ENCODE peak calls at places on chromosomes 7 and 10, in six cellular contexts. One of them, this sample, is unnamed.

GRCh38 chr10:100879741-100880360 is 32.9 kb upstream of the SLF2 start:
- DNase-seq in ecto neural progenitor cell: no peak
- DNase-seq in CD4-positive, alpha-beta memory T cell: no peak
- DNase-seq in NCI-H1694 treated with DMSO at 0.1 percent for 48 hours: no peak
- DNase-seq in OCI-LY7: no peak
- DNase-seq in stimulated activated CD8-positive, alpha-beta memory T cell treated with anti-CD3 and anti-CD28 coated beads, Interleukin-15, amount 100 ng/mL, for 4 hours: no peak
- DNase-seq in this sample: no peak

GRCh38 chr10:3755440-3756359 is 29.3 kb downstream of the KLF6 start:
- DNase-seq in ecto neural progenitor cell: peak
- DNase-seq in CD4-positive, alpha-beta memory T cell: no peak
- DNase-seq in NCI-H1694 treated with DMSO at 0.1 percent for 48 hours: no peak
- DNase-seq in OCI-LY7: no peak
- DNase-seq in stimulated activated CD8-positive, alpha-beta memory T cell treated with anti-CD3 and anti-CD28 coated beads, Interleukin-15, amount 100 ng/mL, for 4 hours: no peak
- DNase-seq in this sample: no peak

GRCh38 chr10:77290528-77291155 is 347.0 kb downstream of the KCNMA1 start:
- DNase-seq in ecto neural progenitor cell: no peak
- DNase-seq in CD4-positive, alpha-beta memory T cell: no peak
- DNase-seq in NCI-H1694 treated with DMSO at 0.1 percent for 48 hours: no peak
- DNase-seq in OCI-LY7: no peak
- DNase-seq in stimulated activated CD8-positive, alpha-beta memory T cell treated with anti-CD3 and anti-CD28 coated beads, Interleukin-15, amount 100 ng/mL, for 4 hours: no peak
- DNase-seq in this sample: no peak

GRCh38 chr10:113099431-113100298 is 149.6 kb downstream of the TCF7L2 start:
- DNase-seq in ecto neural progenitor cell: no peak
- DNase-seq in CD4-positive, alpha-beta memory T cell: no peak
- DNase-seq in NCI-H1694 treated with DMSO at 0.1 percent for 48 hours: no peak
- DNase-seq in OCI-LY7: no peak
- DNase-seq in stimulated activated CD8-positive, alpha-beta memory T cell treated with anti-CD3 and anti-CD28 coated beads, Interleukin-15, amount 100 ng/mL, for 4 hours: no peak
- DNase-seq in this sample: no peak

GRCh38 chr7:108449577-108449920 is 6.7 kb downstream of the NRCAM start:
- DNase-seq in ecto neural progenitor cell: no peak
- DNase-seq in CD4-positive, alpha-beta memory T cell: no peak
- DNase-seq in NCI-H1694 treated with DMSO at 0.1 percent for 48 hours: no peak
- DNase-seq in OCI-LY7: no peak
- DNase-seq in stimulated activated CD8-positive, alpha-beta memory T cell treated with anti-CD3 and anti-CD28 coated beads, Interleukin-15, amount 100 ng/mL, for 4 hours: no peak
- DNase-seq in this sample: no peak

GRCh38 chr10:43980313-43980712 is 331.6 kb upstream of the ZNF32 start:
- DNase-seq in ecto neural progenitor cell: no peak
- DNase-seq in CD4-positive, alpha-beta memory T cell: no peak
- DNase-seq in NCI-H1694 treated with DMSO at 0.1 percent for 48 hours: no peak
- DNase-seq in OCI-LY7: no peak
- DNase-seq in stimulated activated CD8-positive, alpha-beta memory T cell treated with anti-CD3 and anti-CD28 coated beads, Interleukin-15, amount 100 ng/mL, for 4 hours: no peak
- DNase-seq in this sample: no peak

GRCh38 chr7:80942261-80943041 is 23.6 kb upstream of the SEMA3C start:
- DNase-seq in ecto neural progenitor cell: no peak
- DNase-seq in CD4-positive, alpha-beta memory T cell: no peak
- DNase-seq in NCI-H1694 treated with DMSO at 0.1 percent for 48 hours: no peak
- DNase-seq in OCI-LY7: no peak
- DNase-seq in stimulated activated CD8-positive, alpha-beta memory T cell treated with anti-CD3 and anti-CD28 coated beads, Interleukin-15, amount 100 ng/mL, for 4 hours: no peak
- DNase-seq in this sample: no peak

GRCh38 chr10:116947838-116948529 is 57.0 kb downstream of the SHTN1 start:
- DNase-seq in ecto neural progenitor cell: no peak
- DNase-seq in CD4-positive, alpha-beta memory T cell: no peak
- DNase-seq in NCI-H1694 treated with DMSO at 0.1 percent for 48 hours: no peak
- DNase-seq in OCI-LY7: no peak
- DNase-seq in stimulated activated CD8-positive, alpha-beta memory T cell treated with anti-CD3 and anti-CD28 coated beads, Interleukin-15, amount 100 ng/mL, for 4 hours: no peak
- DNase-seq in this sample: no peak

GRCh38 chr10:5999440-6000165 is 22.3 kb upstream of the IL15RA start:
- DNase-seq in ecto neural progenitor cell: no peak
- DNase-seq in CD4-positive, alpha-beta memory T cell: no peak
- DNase-seq in NCI-H1694 treated with DMSO at 0.1 percent for 48 hours: no peak
- DNase-seq in OCI-LY7: no peak
- DNase-seq in stimulated activated CD8-positive, alpha-beta memory T cell treated with anti-CD3 and anti-CD28 coated beads, Interleukin-15, amount 100 ng/mL, for 4 hours: no peak
- DNase-seq in this sample: peak

GRCh38 chr10:66783296-66783695 is 142.5 kb upstream of the LRRTM3 start:
- DNase-seq in ecto neural progenitor cell: no peak
- DNase-seq in CD4-positive, alpha-beta memory T cell: no peak
- DNase-seq in NCI-H1694 treated with DMSO at 0.1 percent for 48 hours: no peak
- DNase-seq in OCI-LY7: no peak
- DNase-seq in stimulated activated CD8-positive, alpha-beta memory T cell treated with anti-CD3 and anti-CD28 coated beads, Interleukin-15, amount 100 ng/mL, for 4 hours: no peak
- DNase-seq in this sample: no peak

GRCh38 chr7:159084069-159084801 is 60.4 kb downstream of the VIPR2 start:
- DNase-seq in ecto neural progenitor cell: no peak
- DNase-seq in CD4-positive, alpha-beta memory T cell: no peak
- DNase-seq in NCI-H1694 treated with DMSO at 0.1 percent for 48 hours: no peak
- DNase-seq in OCI-LY7: no peak
- DNase-seq in stimulated activated CD8-positive, alpha-beta memory T cell treated with anti-CD3 and anti-CD28 coated beads, Interleukin-15, amount 100 ng/mL, for 4 hours: no peak
- DNase-seq in this sample: no peak

GRCh38 chr10:8539056-8539455 is 484.6 kb downstream of the GATA3 start:
- DNase-seq in ecto neural progenitor cell: no peak
- DNase-seq in CD4-positive, alpha-beta memory T cell: no peak
- DNase-seq in NCI-H1694 treated with DMSO at 0.1 percent for 48 hours: no peak
- DNase-seq in OCI-LY7: no peak
- DNase-seq in stimulated activated CD8-positive, alpha-beta memory T cell treated with anti-CD3 and anti-CD28 coated beads, Interleukin-15, amount 100 ng/mL, for 4 hours: no peak
- DNase-seq in this sample: no peak

GRCh38 chr10:29811751-29812427 is 177.1 kb upstream of the SVIL start:
- DNase-seq in ecto neural progenitor cell: no peak
- DNase-seq in CD4-positive, alpha-beta memory T cell: no peak
- DNase-seq in NCI-H1694 treated with DMSO at 0.1 percent for 48 hours: peak
- DNase-seq in OCI-LY7: no peak
- DNase-seq in stimulated activated CD8-positive, alpha-beta memory T cell treated with anti-CD3 and anti-CD28 coated beads, Interleukin-15, amount 100 ng/mL, for 4 hours: no peak
- DNase-seq in this sample: no peak

GRCh38 chr10:10209152-10209551 is 808.5 kb upstream of the CELF2 start:
- DNase-seq in ecto neural progenitor cell: no peak
- DNase-seq in CD4-positive, alpha-beta memory T cell: no peak
- DNase-seq in NCI-H1694 treated with DMSO at 0.1 percent for 48 hours: no peak
- DNase-seq in OCI-LY7: peak
- DNase-seq in stimulated activated CD8-positive, alpha-beta memory T cell treated with anti-CD3 and anti-CD28 coated beads, Interleukin-15, amount 100 ng/mL, for 4 hours: no peak
- DNase-seq in this sample: no peak

GRCh38 chr7:13800694-13801448 is 188.6 kb downstream of the ETV1 start:
- DNase-seq in ecto neural progenitor cell: no peak
- DNase-seq in CD4-positive, alpha-beta memory T cell: no peak
- DNase-seq in NCI-H1694 treated with DMSO at 0.1 percent for 48 hours: peak
- DNase-seq in OCI-LY7: no peak
- DNase-seq in stimulated activated CD8-positive, alpha-beta memory T cell treated with anti-CD3 and anti-CD28 coated beads, Interleukin-15, amount 100 ng/mL, for 4 hours: no peak
- DNase-seq in this sample: no peak

GRCh38 chr10:73941300-73941699 is 30.4 kb downstream of the PLAU start:
- DNase-seq in ecto neural progenitor cell: no peak
- DNase-seq in CD4-positive, alpha-beta memory T cell: no peak
- DNase-seq in NCI-H1694 treated with DMSO at 0.1 percent for 48 hours: no peak
- DNase-seq in OCI-LY7: no peak
- DNase-seq in stimulated activated CD8-positive, alpha-beta memory T cell treated with anti-CD3 and anti-CD28 coated beads, Interleukin-15, amount 100 ng/mL, for 4 hours: no peak
- DNase-seq in this sample: no peak

GRCh38 chr7:100127866-100128601 is 1.3 kb downstream of the MBLAC1 start:
- DNase-seq in ecto neural progenitor cell: no peak
- DNase-seq in CD4-positive, alpha-beta memory T cell: no peak
- DNase-seq in NCI-H1694 treated with DMSO at 0.1 percent for 48 hours: peak
- DNase-seq in OCI-LY7: peak
- DNase-seq in stimulated activated CD8-positive, alpha-beta memory T cell treated with anti-CD3 and anti-CD28 coated beads, Interleukin-15, amount 100 ng/mL, for 4 hours: no peak
- DNase-seq in this sample: no peak

GRCh38 chr7:143271240-143271639 is 8.0 kb downstream of the GSTK1 start:
- DNase-seq in ecto neural progenitor cell: no peak
- DNase-seq in CD4-positive, alpha-beta memory T cell: no peak
- DNase-seq in NCI-H1694 treated with DMSO at 0.1 percent for 48 hours: no peak
- DNase-seq in OCI-LY7: no peak
- DNase-seq in stimulated activated CD8-positive, alpha-beta memory T cell treated with anti-CD3 and anti-CD28 coated beads, Interleukin-15, amount 100 ng/mL, for 4 hours: no peak
- DNase-seq in this sample: no peak

GRCh38 chr7:81770823-81771222 is 976 bp upstream of the HGF start:
- DNase-seq in ecto neural progenitor cell: no peak
- DNase-seq in CD4-positive, alpha-beta memory T cell: no peak
- DNase-seq in NCI-H1694 treated with DMSO at 0.1 percent for 48 hours: no peak
- DNase-seq in OCI-LY7: no peak
- DNase-seq in stimulated activated CD8-positive, alpha-beta memory T cell treated with anti-CD3 and anti-CD28 coated beads, Interleukin-15, amount 100 ng/mL, for 4 hours: no peak
- DNase-seq in this sample: no peak

GRCh38 chr7:70574314-70574713 is 557.6 kb upstream of the GALNT17 start:
- DNase-seq in ecto neural progenitor cell: no peak
- DNase-seq in CD4-positive, alpha-beta memory T cell: no peak
- DNase-seq in NCI-H1694 treated with DMSO at 0.1 percent for 48 hours: no peak
- DNase-seq in OCI-LY7: no peak
- DNase-seq in stimulated activated CD8-positive, alpha-beta memory T cell treated with anti-CD3 and anti-CD28 coated beads, Interleukin-15, amount 100 ng/mL, for 4 hours: no peak
- DNase-seq in this sample: no peak

GRCh38 chr7:135168001-135168400 is 2.5 kb downstream of the CYREN start:
- DNase-seq in ecto neural progenitor cell: no peak
- DNase-seq in CD4-positive, alpha-beta memory T cell: peak
- DNase-seq in NCI-H1694 treated with DMSO at 0.1 percent for 48 hours: no peak
- DNase-seq in OCI-LY7: no peak
- DNase-seq in stimulated activated CD8-positive, alpha-beta memory T cell treated with anti-CD3 and anti-CD28 coated beads, Interleukin-15, amount 100 ng/mL, for 4 hours: no peak
- DNase-seq in this sample: no peak

GRCh38 chr10:69348824-69349541 is 67.7 kb downstream of the TACR2 start:
- DNase-seq in ecto neural progenitor cell: no peak
- DNase-seq in CD4-positive, alpha-beta memory T cell: no peak
- DNase-seq in NCI-H1694 treated with DMSO at 0.1 percent for 48 hours: peak
- DNase-seq in OCI-LY7: peak
- DNase-seq in stimulated activated CD8-positive, alpha-beta memory T cell treated with anti-CD3 and anti-CD28 coated beads, Interleukin-15, amount 100 ng/mL, for 4 hours: no peak
- DNase-seq in this sample: peak

GRCh38 chr10:126902157-126902556 is 3.1 kb upstream of the DOCK1 start:
- DNase-seq in ecto neural progenitor cell: no peak
- DNase-seq in CD4-positive, alpha-beta memory T cell: no peak
- DNase-seq in NCI-H1694 treated with DMSO at 0.1 percent for 48 hours: no peak
- DNase-seq in OCI-LY7: no peak
- DNase-seq in stimulated activated CD8-positive, alpha-beta memory T cell treated with anti-CD3 and anti-CD28 coated beads, Interleukin-15, amount 100 ng/mL, for 4 hours: no peak
- DNase-seq in this sample: no peak

GRCh38 chr10:84493951-84494848 is 165.8 kb downstream of the CCSER2 start:
- DNase-seq in ecto neural progenitor cell: no peak
- DNase-seq in CD4-positive, alpha-beta memory T cell: no peak
- DNase-seq in NCI-H1694 treated with DMSO at 0.1 percent for 48 hours: no peak
- DNase-seq in OCI-LY7: no peak
- DNase-seq in stimulated activated CD8-positive, alpha-beta memory T cell treated with anti-CD3 and anti-CD28 coated beads, Interleukin-15, amount 100 ng/mL, for 4 hours: no peak
- DNase-seq in this sample: no peak

GRCh38 chr7:138001529-138002095 is at the start of gene CREB3L2:
- DNase-seq in ecto neural progenitor cell: peak
- DNase-seq in CD4-positive, alpha-beta memory T cell: peak
- DNase-seq in NCI-H1694 treated with DMSO at 0.1 percent for 48 hours: no peak
- DNase-seq in OCI-LY7: peak
- DNase-seq in stimulated activated CD8-positive, alpha-beta memory T cell treated with anti-CD3 and anti-CD28 coated beads, Interleukin-15, amount 100 ng/mL, for 4 hours: peak
- DNase-seq in this sample: no peak

GRCh38 chr7:84085147-84085546 is 109.4 kb downstream of the SEMA3A start:
- DNase-seq in ecto neural progenitor cell: no peak
- DNase-seq in CD4-positive, alpha-beta memory T cell: no peak
- DNase-seq in NCI-H1694 treated with DMSO at 0.1 percent for 48 hours: no peak
- DNase-seq in OCI-LY7: no peak
- DNase-seq in stimulated activated CD8-positive, alpha-beta memory T cell treated with anti-CD3 and anti-CD28 coated beads, Interleukin-15, amount 100 ng/mL, for 4 hours: no peak
- DNase-seq in this sample: no peak

GRCh38 chr10:97028126-97028831 is 157.5 kb downstream of the SLIT1 start:
- DNase-seq in ecto neural progenitor cell: peak
- DNase-seq in CD4-positive, alpha-beta memory T cell: no peak
- DNase-seq in NCI-H1694 treated with DMSO at 0.1 percent for 48 hours: no peak
- DNase-seq in OCI-LY7: no peak
- DNase-seq in stimulated activated CD8-positive, alpha-beta memory T cell treated with anti-CD3 and anti-CD28 coated beads, Interleukin-15, amount 100 ng/mL, for 4 hours: no peak
- DNase-seq in this sample: no peak

GRCh38 chr7:44184874-44185446 is 4.3 kb downstream of the GCK start:
- DNase-seq in ecto neural progenitor cell: no peak
- DNase-seq in CD4-positive, alpha-beta memory T cell: no peak
- DNase-seq in NCI-H1694 treated with DMSO at 0.1 percent for 48 hours: no peak
- DNase-seq in OCI-LY7: no peak
- DNase-seq in stimulated activated CD8-positive, alpha-beta memory T cell treated with anti-CD3 and anti-CD28 coated beads, Interleukin-15, amount 100 ng/mL, for 4 hours: no peak
- DNase-seq in this sample: no peak

GRCh38 chr7:107939472-107940145 is 48.6 kb downstream of the DLD start:
- DNase-seq in ecto neural progenitor cell: no peak
- DNase-seq in CD4-positive, alpha-beta memory T cell: no peak
- DNase-seq in NCI-H1694 treated with DMSO at 0.1 percent for 48 hours: peak
- DNase-seq in OCI-LY7: no peak
- DNase-seq in stimulated activated CD8-positive, alpha-beta memory T cell treated with anti-CD3 and anti-CD28 coated beads, Interleukin-15, amount 100 ng/mL, for 4 hours: no peak
- DNase-seq in this sample: no peak

GRCh38 chr7:40303996-40304395 is 169.2 kb downstream of the SUGCT start:
- DNase-seq in ecto neural progenitor cell: no peak
- DNase-seq in CD4-positive, alpha-beta memory T cell: no peak
- DNase-seq in NCI-H1694 treated with DMSO at 0.1 percent for 48 hours: no peak
- DNase-seq in OCI-LY7: no peak
- DNase-seq in stimulated activated CD8-positive, alpha-beta memory T cell treated with anti-CD3 and anti-CD28 coated beads, Interleukin-15, amount 100 ng/mL, for 4 hours: no peak
- DNase-seq in this sample: no peak